ENCODE peak calls at places on chromosomes 3 and 15, in six cellular contexts. One of them, this sample, is unnamed.

GRCh38 chr3:112676659-112677234 is 35.8 kb upstream of the CCDC80 start:
- DNase-seq in activated naive CD8-positive, alpha-beta T cell treated with anti-CD3 and anti-CD28 coated beads, Interleukin-2, amount 50 U/mL, for 16 hours: peak
- DNase-seq in NCI-H1694: peak
- DNase-seq in fibroblast of pulmonary artery: peak
- DNase-seq in T-helper 2 cell: peak
- DNase-seq in activated T-helper 1 cell treated with anti-CD3 and anti-CD28 coated beads, Interleukin-12 subunit alpha, Interleukin-12 subunit beta, Interleukin-2, Interleukin-4 antibody, amounts not matched to agents 30 ng/mL and 10 ng/mL and 1 ng/mL, durations not matched to agents 14 hours and 24 hours and 36 hours: peak
- DNase-seq in this sample: no peak

GRCh38 chr3:88812576-88812975 is 294.8 kb upstream of the EPHA3 start:
- DNase-seq in activated T-helper 1 cell treated with anti-CD3 and anti-CD28 coated beads, Interleukin-12 subunit alpha, Interleukin-12 subunit beta, Interleukin-2, Interleukin-4 antibody, amounts not matched to agents 30 ng/mL and 10 ng/mL and 1 ng/mL, durations not matched to agents 14 hours and 24 hours and 36 hours: no peak
- DNase-seq in T-helper 2 cell: no peak
- DNase-seq in NCI-H1694: no peak
- DNase-seq in activated naive CD8-positive, alpha-beta T cell treated with anti-CD3 and anti-CD28 coated beads, Interleukin-2, amount 50 U/mL, for 16 hours: no peak
- DNase-seq in fibroblast of pulmonary artery: no peak
- DNase-seq in this sample: no peak

GRCh38 chr3:128804017-128804816 is 75.2 kb upstream of the ACAD9 start:
- DNase-seq in NCI-H1694: no peak
- DNase-seq in fibroblast of pulmonary artery: peak
- DNase-seq in activated T-helper 1 cell treated with anti-CD3 and anti-CD28 coated beads, Interleukin-12 subunit alpha, Interleukin-12 subunit beta, Interleukin-2, Interleukin-4 antibody, amounts not matched to agents 30 ng/mL and 10 ng/mL and 1 ng/mL, durations not matched to agents 14 hours and 24 hours and 36 hours: peak
- DNase-seq in activated naive CD8-positive, alpha-beta T cell treated with anti-CD3 and anti-CD28 coated beads, Interleukin-2, amount 50 U/mL, for 16 hours: peak
- DNase-seq in T-helper 2 cell: peak
- DNase-seq in this sample: no peak

GRCh38 chr3:11658180-11658579 is 14.5 kb upstream of the VGLL4 start:
- DNase-seq in NCI-H1694: no peak
- DNase-seq in activated T-helper 1 cell treated with anti-CD3 and anti-CD28 coated beads, Interleukin-12 subunit alpha, Interleukin-12 subunit beta, Interleukin-2, Interleukin-4 antibody, amounts not matched to agents 30 ng/mL and 10 ng/mL and 1 ng/mL, durations not matched to agents 14 hours and 24 hours and 36 hours: no peak
- DNase-seq in T-helper 2 cell: no peak
- DNase-seq in activated naive CD8-positive, alpha-beta T cell treated with anti-CD3 and anti-CD28 coated beads, Interleukin-2, amount 50 U/mL, for 16 hours: no peak
- DNase-seq in fibroblast of pulmonary artery: no peak
- DNase-seq in this sample: no peak

GRCh38 chr3:115475178-115476041 is 147.9 kb upstream of the GAP43 start:
- DNase-seq in T-helper 2 cell: no peak
- DNase-seq in NCI-H1694: no peak
- DNase-seq in fibroblast of pulmonary artery: no peak
- DNase-seq in activated naive CD8-positive, alpha-beta T cell treated with anti-CD3 and anti-CD28 coated beads, Interleukin-2, amount 50 U/mL, for 16 hours: no peak
- DNase-seq in activated T-helper 1 cell treated with anti-CD3 and anti-CD28 coated beads, Interleukin-12 subunit alpha, Interleukin-12 subunit beta, Interleukin-2, Interleukin-4 antibody, amounts not matched to agents 30 ng/mL and 10 ng/mL and 1 ng/mL, durations not matched to agents 14 hours and 24 hours and 36 hours: no peak
- DNase-seq in this sample: no peak

GRCh38 chr3:157767602-157768001 is 264.4 kb upstream of the VEPH1 start:
- DNase-seq in activated T-helper 1 cell treated with anti-CD3 and anti-CD28 coated beads, Interleukin-12 subunit alpha, Interleukin-12 subunit beta, Interleukin-2, Interleukin-4 antibody, amounts not matched to agents 30 ng/mL and 10 ng/mL and 1 ng/mL, durations not matched to agents 14 hours and 24 hours and 36 hours: no peak
- DNase-seq in fibroblast of pulmonary artery: no peak
- DNase-seq in activated naive CD8-positive, alpha-beta T cell treated with anti-CD3 and anti-CD28 coated beads, Interleukin-2, amount 50 U/mL, for 16 hours: no peak
- DNase-seq in NCI-H1694: no peak
- DNase-seq in T-helper 2 cell: no peak
- DNase-seq in this sample: no peak

GRCh38 chr3:185460719-185461350 is 38.0 kb downstream of the TMEM41A start:
- DNase-seq in NCI-H1694: peak
- DNase-seq in activated T-helper 1 cell treated with anti-CD3 and anti-CD28 coated beads, Interleukin-12 subunit alpha, Interleukin-12 subunit beta, Interleukin-2, Interleukin-4 antibody, amounts not matched to agents 30 ng/mL and 10 ng/mL and 1 ng/mL, durations not matched to agents 14 hours and 24 hours and 36 hours: no peak
- DNase-seq in fibroblast of pulmonary artery: peak
- DNase-seq in T-helper 2 cell: no peak
- DNase-seq in activated naive CD8-positive, alpha-beta T cell treated with anti-CD3 and anti-CD28 coated beads, Interleukin-2, amount 50 U/mL, for 16 hours: no peak
- DNase-seq in this sample: no peak

GRCh38 chr15:45670061-45670460 is 35.2 kb downstream of the SQOR start:
- DNase-seq in activated T-helper 1 cell treated with anti-CD3 and anti-CD28 coated beads, Interleukin-12 subunit alpha, Interleukin-12 subunit beta, Interleukin-2, Interleukin-4 antibody, amounts not matched to agents 30 ng/mL and 10 ng/mL and 1 ng/mL, durations not matched to agents 14 hours and 24 hours and 36 hours: no peak
- DNase-seq in activated naive CD8-positive, alpha-beta T cell treated with anti-CD3 and anti-CD28 coated beads, Interleukin-2, amount 50 U/mL, for 16 hours: no peak
- DNase-seq in T-helper 2 cell: no peak
- DNase-seq in NCI-H1694: no peak
- DNase-seq in fibroblast of pulmonary artery: no peak
- DNase-seq in this sample: no peak

GRCh38 chr15:60844431-60845174 is 365.7 kb upstream of the ICE2 start:
- DNase-seq in T-helper 2 cell: peak
- DNase-seq in NCI-H1694: no peak
- DNase-seq in activated naive CD8-positive, alpha-beta T cell treated with anti-CD3 and anti-CD28 coated beads, Interleukin-2, amount 50 U/mL, for 16 hours: no peak
- DNase-seq in fibroblast of pulmonary artery: no peak
- DNase-seq in activated T-helper 1 cell treated with anti-CD3 and anti-CD28 coated beads, Interleukin-12 subunit alpha, Interleukin-12 subunit beta, Interleukin-2, Interleukin-4 antibody, amounts not matched to agents 30 ng/mL and 10 ng/mL and 1 ng/mL, durations not matched to agents 14 hours and 24 hours and 36 hours: peak
- DNase-seq in this sample: no peak

GRCh38 chr15:89003865-89004725 is 84.2 kb upstream of the ABHD2 start:
- DNase-seq in T-helper 2 cell: no peak
- DNase-seq in activated T-helper 1 cell treated with anti-CD3 and anti-CD28 coated beads, Interleukin-12 subunit alpha, Interleukin-12 subunit beta, Interleukin-2, Interleukin-4 antibody, amounts not matched to agents 30 ng/mL and 10 ng/mL and 1 ng/mL, durations not matched to agents 14 hours and 24 hours and 36 hours: no peak
- DNase-seq in fibroblast of pulmonary artery: peak
- DNase-seq in activated naive CD8-positive, alpha-beta T cell treated with anti-CD3 and anti-CD28 coated beads, Interleukin-2, amount 50 U/mL, for 16 hours: no peak
- DNase-seq in NCI-H1694: no peak
- DNase-seq in this sample: no peak

GRCh38 chr3:132660056-132660744 is at the start of gene UBA5:
- DNase-seq in T-helper 2 cell: peak
- DNase-seq in activated naive CD8-positive, alpha-beta T cell treated with anti-CD3 and anti-CD28 coated beads, Interleukin-2, amount 50 U/mL, for 16 hours: peak
- DNase-seq in activated T-helper 1 cell treated with anti-CD3 and anti-CD28 coated beads, Interleukin-12 subunit alpha, Interleukin-12 subunit beta, Interleukin-2, Interleukin-4 antibody, amounts not matched to agents 30 ng/mL and 10 ng/mL and 1 ng/mL, durations not matched to agents 14 hours and 24 hours and 36 hours: peak
- DNase-seq in NCI-H1694: peak
- DNase-seq in fibroblast of pulmonary artery: peak
- DNase-seq in this sample: peak

GRCh38 chr3:159635047-159635641 is 353.5 kb upstream of the IL12A start:
- DNase-seq in NCI-H1694: no peak
- DNase-seq in activated naive CD8-positive, alpha-beta T cell treated with anti-CD3 and anti-CD28 coated beads, Interleukin-2, amount 50 U/mL, for 16 hours: no peak
- DNase-seq in T-helper 2 cell: no peak
- DNase-seq in activated T-helper 1 cell treated with anti-CD3 and anti-CD28 coated beads, Interleukin-12 subunit alpha, Interleukin-12 subunit beta, Interleukin-2, Interleukin-4 antibody, amounts not matched to agents 30 ng/mL and 10 ng/mL and 1 ng/mL, durations not matched to agents 14 hours and 24 hours and 36 hours: no peak
- DNase-seq in fibroblast of pulmonary artery: peak
- DNase-seq in this sample: no peak

GRCh38 chr3:82736696-82737277 is 975.3 kb upstream of the GBE1 start:
- DNase-seq in fibroblast of pulmonary artery: no peak
- DNase-seq in activated T-helper 1 cell treated with anti-CD3 and anti-CD28 coated beads, Interleukin-12 subunit alpha, Interleukin-12 subunit beta, Interleukin-2, Interleukin-4 antibody, amounts not matched to agents 30 ng/mL and 10 ng/mL and 1 ng/mL, durations not matched to agents 14 hours and 24 hours and 36 hours: no peak
- DNase-seq in NCI-H1694: no peak
- DNase-seq in activated naive CD8-positive, alpha-beta T cell treated with anti-CD3 and anti-CD28 coated beads, Interleukin-2, amount 50 U/mL, for 16 hours: no peak
- DNase-seq in T-helper 2 cell: no peak
- DNase-seq in this sample: no peak

GRCh38 chr3:122969585-122970453 is 57.7 kb downstream of the SEMA5B start:
- DNase-seq in fibroblast of pulmonary artery: peak
- DNase-seq in activated T-helper 1 cell treated with anti-CD3 and anti-CD28 coated beads, Interleukin-12 subunit alpha, Interleukin-12 subunit beta, Interleukin-2, Interleukin-4 antibody, amounts not matched to agents 30 ng/mL and 10 ng/mL and 1 ng/mL, durations not matched to agents 14 hours and 24 hours and 36 hours: no peak
- DNase-seq in T-helper 2 cell: no peak
- DNase-seq in NCI-H1694: peak
- DNase-seq in activated naive CD8-positive, alpha-beta T cell treated with anti-CD3 and anti-CD28 coated beads, Interleukin-2, amount 50 U/mL, for 16 hours: no peak
- DNase-seq in this sample: no peak

GRCh38 chr3:69451594-69451993 is 65.7 kb upstream of the FRMD4B start:
- DNase-seq in activated naive CD8-positive, alpha-beta T cell treated with anti-CD3 and anti-CD28 coated beads, Interleukin-2, amount 50 U/mL, for 16 hours: no peak
- DNase-seq in activated T-helper 1 cell treated with anti-CD3 and anti-CD28 coated beads, Interleukin-12 subunit alpha, Interleukin-12 subunit beta, Interleukin-2, Interleukin-4 antibody, amounts not matched to agents 30 ng/mL and 10 ng/mL and 1 ng/mL, durations not matched to agents 14 hours and 24 hours and 36 hours: no peak
- DNase-seq in NCI-H1694: no peak
- DNase-seq in T-helper 2 cell: no peak
- DNase-seq in fibroblast of pulmonary artery: no peak
- DNase-seq in this sample: no peak

GRCh38 chr3:61979645-61980430 is 393.5 kb downstream of the FEZF2 start:
- DNase-seq in activated T-helper 1 cell treated with anti-CD3 and anti-CD28 coated beads, Interleukin-12 subunit alpha, Interleukin-12 subunit beta, Interleukin-2, Interleukin-4 antibody, amounts not matched to agents 30 ng/mL and 10 ng/mL and 1 ng/mL, durations not matched to agents 14 hours and 24 hours and 36 hours: no peak
- DNase-seq in T-helper 2 cell: no peak
- DNase-seq in activated naive CD8-positive, alpha-beta T cell treated with anti-CD3 and anti-CD28 coated beads, Interleukin-2, amount 50 U/mL, for 16 hours: no peak
- DNase-seq in fibroblast of pulmonary artery: peak
- DNase-seq in NCI-H1694: no peak
- DNase-seq in this sample: no peak

GRCh38 chr3:59862686-59863085 is 812.9 kb upstream of the CFAP20DC start:
- DNase-seq in activated T-helper 1 cell treated with anti-CD3 and anti-CD28 coated beads, Interleukin-12 subunit alpha, Interleukin-12 subunit beta, Interleukin-2, Interleukin-4 antibody, amounts not matched to agents 30 ng/mL and 10 ng/mL and 1 ng/mL, durations not matched to agents 14 hours and 24 hours and 36 hours: no peak
- DNase-seq in fibroblast of pulmonary artery: peak
- DNase-seq in NCI-H1694: no peak
- DNase-seq in activated naive CD8-positive, alpha-beta T cell treated with anti-CD3 and anti-CD28 coated beads, Interleukin-2, amount 50 U/mL, for 16 hours: no peak
- DNase-seq in T-helper 2 cell: no peak
- DNase-seq in this sample: no peak

GRCh38 chr3:184734903-184735630 is 23.2 kb upstream of the MAGEF1 start:
- DNase-seq in activated naive CD8-positive, alpha-beta T cell treated with anti-CD3 and anti-CD28 coated beads, Interleukin-2, amount 50 U/mL, for 16 hours: no peak
- DNase-seq in NCI-H1694: no peak
- DNase-seq in fibroblast of pulmonary artery: no peak
- DNase-seq in activated T-helper 1 cell treated with anti-CD3 and anti-CD28 coated beads, Interleukin-12 subunit alpha, Interleukin-12 subunit beta, Interleukin-2, Interleukin-4 antibody, amounts not matched to agents 30 ng/mL and 10 ng/mL and 1 ng/mL, durations not matched to agents 14 hours and 24 hours and 36 hours: no peak
- DNase-seq in T-helper 2 cell: no peak
- DNase-seq in this sample: no peak

GRCh38 chr3:38587548-38588131 is 61.8 kb downstream of the SCN5A start:
- DNase-seq in activated T-helper 1 cell treated with anti-CD3 and anti-CD28 coated beads, Interleukin-12 subunit alpha, Interleukin-12 subunit beta, Interleukin-2, Interleukin-4 antibody, amounts not matched to agents 30 ng/mL and 10 ng/mL and 1 ng/mL, durations not matched to agents 14 hours and 24 hours and 36 hours: no peak
- DNase-seq in activated naive CD8-positive, alpha-beta T cell treated with anti-CD3 and anti-CD28 coated beads, Interleukin-2, amount 50 U/mL, for 16 hours: no peak
- DNase-seq in NCI-H1694: no peak
- DNase-seq in T-helper 2 cell: no peak
- DNase-seq in fibroblast of pulmonary artery: no peak
- DNase-seq in this sample: no peak

GRCh38 chr15:40054746-40055575 is 16.0 kb upstream of the SRP14 start:
- DNase-seq in fibroblast of pulmonary artery: no peak
- DNase-seq in activated naive CD8-positive, alpha-beta T cell treated with anti-CD3 and anti-CD28 coated beads, Interleukin-2, amount 50 U/mL, for 16 hours: no peak
- DNase-seq in NCI-H1694: no peak
- DNase-seq in T-helper 2 cell: no peak
- DNase-seq in activated T-helper 1 cell treated with anti-CD3 and anti-CD28 coated beads, Interleukin-12 subunit alpha, Interleukin-12 subunit beta, Interleukin-2, Interleukin-4 antibody, amounts not matched to agents 30 ng/mL and 10 ng/mL and 1 ng/mL, durations not matched to agents 14 hours and 24 hours and 36 hours: peak
- DNase-seq in this sample: no peak

GRCh38 chr3:10189557-10190374 is 25.0 kb downstream of the IRAK2 start:
- DNase-seq in activated T-helper 1 cell treated with anti-CD3 and anti-CD28 coated beads, Interleukin-12 subunit alpha, Interleukin-12 subunit beta, Interleukin-2, Interleukin-4 antibody, amounts not matched to agents 30 ng/mL and 10 ng/mL and 1 ng/mL, durations not matched to agents 14 hours and 24 hours and 36 hours: peak
- DNase-seq in fibroblast of pulmonary artery: peak
- DNase-seq in T-helper 2 cell: peak
- DNase-seq in activated naive CD8-positive, alpha-beta T cell treated with anti-CD3 and anti-CD28 coated beads, Interleukin-2, amount 50 U/mL, for 16 hours: no peak
- DNase-seq in NCI-H1694: peak
- DNase-seq in this sample: peak

GRCh38 chr3:28556195-28556594 is 207.6 kb upstream of the AZI2 start:
- DNase-seq in T-helper 2 cell: no peak
- DNase-seq in fibroblast of pulmonary artery: no peak
- DNase-seq in activated T-helper 1 cell treated with anti-CD3 and anti-CD28 coated beads, Interleukin-12 subunit alpha, Interleukin-12 subunit beta, Interleukin-2, Interleukin-4 antibody, amounts not matched to agents 30 ng/mL and 10 ng/mL and 1 ng/mL, durations not matched to agents 14 hours and 24 hours and 36 hours: no peak
- DNase-seq in activated naive CD8-positive, alpha-beta T cell treated with anti-CD3 and anti-CD28 coated beads, Interleukin-2, amount 50 U/mL, for 16 hours: no peak
- DNase-seq in NCI-H1694: no peak
- DNase-seq in this sample: no peak

GRCh38 chr15:61228025-61228901 is 839 bp downstream of the RORA start:
- DNase-seq in activated T-helper 1 cell treated with anti-CD3 and anti-CD28 coated beads, Interleukin-12 subunit alpha, Interleukin-12 subunit beta, Interleukin-2, Interleukin-4 antibody, amounts not matched to agents 30 ng/mL and 10 ng/mL and 1 ng/mL, durations not matched to agents 14 hours and 24 hours and 36 hours: no peak
- DNase-seq in activated naive CD8-positive, alpha-beta T cell treated with anti-CD3 and anti-CD28 coated beads, Interleukin-2, amount 50 U/mL, for 16 hours: no peak
- DNase-seq in fibroblast of pulmonary artery: peak
- DNase-seq in NCI-H1694: no peak
- DNase-seq in T-helper 2 cell: no peak
- DNase-seq in this sample: peak

GRCh38 chr15:78103406-78104118 is 11.2 kb downstream of the SH2D7 start:
- DNase-seq in activated naive CD8-positive, alpha-beta T cell treated with anti-CD3 and anti-CD28 coated beads, Interleukin-2, amount 50 U/mL, for 16 hours: peak
- DNase-seq in fibroblast of pulmonary artery: no peak
- DNase-seq in T-helper 2 cell: peak
- DNase-seq in activated T-helper 1 cell treated with anti-CD3 and anti-CD28 coated beads, Interleukin-12 subunit alpha, Interleukin-12 subunit beta, Interleukin-2, Interleukin-4 antibody, amounts not matched to agents 30 ng/mL and 10 ng/mL and 1 ng/mL, durations not matched to agents 14 hours and 24 hours and 36 hours: peak
- DNase-seq in NCI-H1694: no peak
- DNase-seq in this sample: no peak

GRCh38 chr3:14605070-14605469 is 46.5 kb upstream of the CCDC174 start:
- DNase-seq in fibroblast of pulmonary artery: peak
- DNase-seq in NCI-H1694: no peak
- DNase-seq in T-helper 2 cell: no peak
- DNase-seq in activated T-helper 1 cell treated with anti-CD3 and anti-CD28 coated beads, Interleukin-12 subunit alpha, Interleukin-12 subunit beta, Interleukin-2, Interleukin-4 antibody, amounts not matched to agents 30 ng/mL and 10 ng/mL and 1 ng/mL, durations not matched to agents 14 hours and 24 hours and 36 hours: no peak
- DNase-seq in activated naive CD8-positive, alpha-beta T cell treated with anti-CD3 and anti-CD28 coated beads, Interleukin-2, amount 50 U/mL, for 16 hours: no peak
- DNase-seq in this sample: no peak

GRCh38 chr3:173599673-173600072 is 202.1 kb downstream of the NLGN1 start:
- DNase-seq in NCI-H1694: no peak
- DNase-seq in activated naive CD8-positive, alpha-beta T cell treated with anti-CD3 and anti-CD28 coated beads, Interleukin-2, amount 50 U/mL, for 16 hours: no peak
- DNase-seq in activated T-helper 1 cell treated with anti-CD3 and anti-CD28 coated beads, Interleukin-12 subunit alpha, Interleukin-12 subunit beta, Interleukin-2, Interleukin-4 antibody, amounts not matched to agents 30 ng/mL and 10 ng/mL and 1 ng/mL, durations not matched to agents 14 hours and 24 hours and 36 hours: no peak
- DNase-seq in T-helper 2 cell: no peak
- DNase-seq in fibroblast of pulmonary artery: no peak
- DNase-seq in this sample: no peak

GRCh38 chr3:187247398-187247797 is 44.1 kb downstream of the MASP1 start:
- DNase-seq in activated T-helper 1 cell treated with anti-CD3 and anti-CD28 coated beads, Interleukin-12 subunit alpha, Interleukin-12 subunit beta, Interleukin-2, Interleukin-4 antibody, amounts not matched to agents 30 ng/mL and 10 ng/mL and 1 ng/mL, durations not matched to agents 14 hours and 24 hours and 36 hours: no peak
- DNase-seq in activated naive CD8-positive, alpha-beta T cell treated with anti-CD3 and anti-CD28 coated beads, Interleukin-2, amount 50 U/mL, for 16 hours: no peak
- DNase-seq in T-helper 2 cell: no peak
- DNase-seq in NCI-H1694: no peak
- DNase-seq in fibroblast of pulmonary artery: no peak
- DNase-seq in this sample: no peak

GRCh38 chr15:51144021-51144532 is 49.4 kb upstream of the TNFAIP8L3 start:
- DNase-seq in activated T-helper 1 cell treated with anti-CD3 and anti-CD28 coated beads, Interleukin-12 subunit alpha, Interleukin-12 subunit beta, Interleukin-2, Interleukin-4 antibody, amounts not matched to agents 30 ng/mL and 10 ng/mL and 1 ng/mL, durations not matched to agents 14 hours and 24 hours and 36 hours: no peak
- DNase-seq in fibroblast of pulmonary artery: peak
- DNase-seq in T-helper 2 cell: no peak
- DNase-seq in NCI-H1694: no peak
- DNase-seq in activated naive CD8-positive, alpha-beta T cell treated with anti-CD3 and anti-CD28 coated beads, Interleukin-2, amount 50 U/mL, for 16 hours: no peak
- DNase-seq in this sample: no peak

GRCh38 chr3:147699175-147699838 is 290.1 kb downstream of the ZIC1 start:
- DNase-seq in NCI-H1694: no peak
- DNase-seq in activated T-helper 1 cell treated with anti-CD3 and anti-CD28 coated beads, Interleukin-12 subunit alpha, Interleukin-12 subunit beta, Interleukin-2, Interleukin-4 antibody, amounts not matched to agents 30 ng/mL and 10 ng/mL and 1 ng/mL, durations not matched to agents 14 hours and 24 hours and 36 hours: no peak
- DNase-seq in T-helper 2 cell: no peak
- DNase-seq in fibroblast of pulmonary artery: peak
- DNase-seq in activated naive CD8-positive, alpha-beta T cell treated with anti-CD3 and anti-CD28 coated beads, Interleukin-2, amount 50 U/mL, for 16 hours: no peak
- DNase-seq in this sample: no peak

GRCh38 chr3:119318871-119319270 is 24.7 kb downstream of the ARHGAP31 start:
- DNase-seq in NCI-H1694: peak
- DNase-seq in T-helper 2 cell: no peak
- DNase-seq in activated T-helper 1 cell treated with anti-CD3 and anti-CD28 coated beads, Interleukin-12 subunit alpha, Interleukin-12 subunit beta, Interleukin-2, Interleukin-4 antibody, amounts not matched to agents 30 ng/mL and 10 ng/mL and 1 ng/mL, durations not matched to agents 14 hours and 24 hours and 36 hours: no peak
- DNase-seq in fibroblast of pulmonary artery: peak
- DNase-seq in activated naive CD8-positive, alpha-beta T cell treated with anti-CD3 and anti-CD28 coated beads, Interleukin-2, amount 50 U/mL, for 16 hours: no peak
- DNase-seq in this sample: no peak

GRCh38 chr15:99931703-99932603 is 198.7 kb upstream of the LYSMD4 start:
- DNase-seq in activated naive CD8-positive, alpha-beta T cell treated with anti-CD3 and anti-CD28 coated beads, Interleukin-2, amount 50 U/mL, for 16 hours: no peak
- DNase-seq in T-helper 2 cell: no peak
- DNase-seq in NCI-H1694: no peak
- DNase-seq in fibroblast of pulmonary artery: no peak
- DNase-seq in activated T-helper 1 cell treated with anti-CD3 and anti-CD28 coated beads, Interleukin-12 subunit alpha, Interleukin-12 subunit beta, Interleukin-2, Interleukin-4 antibody, amounts not matched to agents 30 ng/mL and 10 ng/mL and 1 ng/mL, durations not matched to agents 14 hours and 24 hours and 36 hours: no peak
- DNase-seq in this sample: no peak

GRCh38 chr3:58491506-58492384 is at the start of gene KCTD6:
- DNase-seq in fibroblast of pulmonary artery: peak
- DNase-seq in NCI-H1694: no peak
- DNase-seq in activated naive CD8-positive, alpha-beta T cell treated with anti-CD3 and anti-CD28 coated beads, Interleukin-2, amount 50 U/mL, for 16 hours: peak
- DNase-seq in T-helper 2 cell: peak
- DNase-seq in activated T-helper 1 cell treated with anti-CD3 and anti-CD28 coated beads, Interleukin-12 subunit alpha, Interleukin-12 subunit beta, Interleukin-2, Interleukin-4 antibody, amounts not matched to agents 30 ng/mL and 10 ng/mL and 1 ng/mL, durations not matched to agents 14 hours and 24 hours and 36 hours: peak
- DNase-seq in this sample: peak

GRCh38 chr3:120326784-120327183 is 22.4 kb downstream of the LRRC58 start:
- DNase-seq in T-helper 2 cell: no peak
- DNase-seq in fibroblast of pulmonary artery: no peak
- DNase-seq in NCI-H1694: no peak
- DNase-seq in activated T-helper 1 cell treated with anti-CD3 and anti-CD28 coated beads, Interleukin-12 subunit alpha, Interleukin-12 subunit beta, Interleukin-2, Interleukin-4 antibody, amounts not matched to agents 30 ng/mL and 10 ng/mL and 1 ng/mL, durations not matched to agents 14 hours and 24 hours and 36 hours: no peak
- DNase-seq in activated naive CD8-positive, alpha-beta T cell treated with anti-CD3 and anti-CD28 coated beads, Interleukin-2, amount 50 U/mL, for 16 hours: no peak
- DNase-seq in this sample: no peak

GRCh38 chr3:141091416-141091815 is 40.3 kb downstream of the SPSB4 start:
- DNase-seq in fibroblast of pulmonary artery: no peak
- DNase-seq in activated naive CD8-positive, alpha-beta T cell treated with anti-CD3 and anti-CD28 coated beads, Interleukin-2, amount 50 U/mL, for 16 hours: no peak
- DNase-seq in activated T-helper 1 cell treated with anti-CD3 and anti-CD28 coated beads, Interleukin-12 subunit alpha, Interleukin-12 subunit beta, Interleukin-2, Interleukin-4 antibody, amounts not matched to agents 30 ng/mL and 10 ng/mL and 1 ng/mL, durations not matched to agents 14 hours and 24 hours and 36 hours: no peak
- DNase-seq in NCI-H1694: no peak
- DNase-seq in T-helper 2 cell: no peak
- DNase-seq in this sample: no peak

GRCh38 chr15:66729339-66729951 is 27.4 kb downstream of the SMAD6 start:
- DNase-seq in activated T-helper 1 cell treated with anti-CD3 and anti-CD28 coated beads, Interleukin-12 subunit alpha, Interleukin-12 subunit beta, Interleukin-2, Interleukin-4 antibody, amounts not matched to agents 30 ng/mL and 10 ng/mL and 1 ng/mL, durations not matched to agents 14 hours and 24 hours and 36 hours: no peak
- DNase-seq in fibroblast of pulmonary artery: no peak
- DNase-seq in activated naive CD8-positive, alpha-beta T cell treated with anti-CD3 and anti-CD28 coated beads, Interleukin-2, amount 50 U/mL, for 16 hours: no peak
- DNase-seq in NCI-H1694: no peak
- DNase-seq in T-helper 2 cell: no peak
- DNase-seq in this sample: no peak

GRCh38 chr3:58577269-58577821 is at the start of gene FAM107A:
- DNase-seq in T-helper 2 cell: no peak
- DNase-seq in activated T-helper 1 cell treated with anti-CD3 and anti-CD28 coated beads, Interleukin-12 subunit alpha, Interleukin-12 subunit beta, Interleukin-2, Interleukin-4 antibody, amounts not matched to agents 30 ng/mL and 10 ng/mL and 1 ng/mL, durations not matched to agents 14 hours and 24 hours and 36 hours: no peak
- DNase-seq in NCI-H1694: no peak
- DNase-seq in activated naive CD8-positive, alpha-beta T cell treated with anti-CD3 and anti-CD28 coated beads, Interleukin-2, amount 50 U/mL, for 16 hours: no peak
- DNase-seq in fibroblast of pulmonary artery: peak
- DNase-seq in this sample: peak

GRCh38 chr3:63870606-63871005 is 6.9 kb downstream of the ATXN7 start:
- DNase-seq in NCI-H1694: no peak
- DNase-seq in activated naive CD8-positive, alpha-beta T cell treated with anti-CD3 and anti-CD28 coated beads, Interleukin-2, amount 50 U/mL, for 16 hours: no peak
- DNase-seq in activated T-helper 1 cell treated with anti-CD3 and anti-CD28 coated beads, Interleukin-12 subunit alpha, Interleukin-12 subunit beta, Interleukin-2, Interleukin-4 antibody, amounts not matched to agents 30 ng/mL and 10 ng/mL and 1 ng/mL, durations not matched to agents 14 hours and 24 hours and 36 hours: no peak
- DNase-seq in T-helper 2 cell: no peak
- DNase-seq in fibroblast of pulmonary artery: no peak
- DNase-seq in this sample: no peak

GRCh38 chr3:180040966-180041365 is 4.2 kb upstream of the PEX5L start:
- DNase-seq in T-helper 2 cell: no peak
- DNase-seq in fibroblast of pulmonary artery: no peak
- DNase-seq in activated T-helper 1 cell treated with anti-CD3 and anti-CD28 coated beads, Interleukin-12 subunit alpha, Interleukin-12 subunit beta, Interleukin-2, Interleukin-4 antibody, amounts not matched to agents 30 ng/mL and 10 ng/mL and 1 ng/mL, durations not matched to agents 14 hours and 24 hours and 36 hours: no peak
- DNase-seq in NCI-H1694: no peak
- DNase-seq in activated naive CD8-positive, alpha-beta T cell treated with anti-CD3 and anti-CD28 coated beads, Interleukin-2, amount 50 U/mL, for 16 hours: no peak
- DNase-seq in this sample: no peak

This sample was measured in nucleus accumbens.